ENCODE peak calls at places on chromosomes 13 and 19, in four cellular contexts. J is omental fat pad; V is cardiac muscle cell; Y is activated CD8-positive, alpha-beta T cell treated with anti-CD3 and anti-CD28 coated beads for 36 hours. R is an unnamed sample.

GRCh38 chr13:33845572-33846305 is 27.8 kb downstream of the RFC3 start:
- DNase-seq in J (no peak), V (no peak), Y (no peak), R (no peak)

GRCh38 chr19:1032264-1032867 is 6.0 kb downstream of the CNN2 start:
- DNase-seq in J (no peak), V (no peak), Y (no peak), R (no peak)

GRCh38 chr13:21672811-21673591 is 2.1 kb downstream of the FGF9 start:
- DNase-seq in J (no peak), V (no peak), Y (peak), R (no peak)

GRCh38 chr19:8307400-8307964 is 676 bp downstream of the CD320 start:
- DNase-seq in J (peak), V (no peak), Y (no peak), R (no peak)

GRCh38 chr19:33660426-33661160 is 38.8 kb downstream of the CHST8 start:
- DNase-seq in J (no peak), V (no peak), Y (no peak), R (peak)

GRCh38 chr19:44401787-44402115 is 343 bp upstream of the ZNF285 start:
- DNase-seq in J (no peak), V (no peak), Y (no peak), R (no peak)

GRCh38 chr19:18439025-18439909 is 1.3 kb upstream of the ISYNA1 start:
- DNase-seq in J (no peak), V (peak), Y (no peak), R (no peak)

GRCh38 chr19:52170863-52171320 is 529 bp downstream of the ZNF836 start:
- DNase-seq in J (no peak), V (no peak), Y (no peak), R (no peak)

GRCh38 chr19:13905634-13906524 is at the start of the genes BRME1 and CC2D1A:
- DNase-seq in J (peak), V (peak), Y (peak), R (peak)

GRCh38 chr19:8204961-8205360 is 4.2 kb upstream of the CERS4 start:
- DNase-seq in J (no peak), V (no peak), Y (no peak), R (no peak)

GRCh38 chr19:18794692-18795091 is 3.6 kb upstream of the COMP start:
- DNase-seq in J (no peak), V (no peak), Y (no peak), R (no peak)

GRCh38 chr19:5302396-5302795 is 38.2 kb downstream of the PTPRS start:
- DNase-seq in J (no peak), V (no peak), Y (no peak), R (no peak)

GRCh38 chr13:44236370-44236769 is 137.3 kb upstream of the SERP2 start:
- DNase-seq in J (no peak), V (peak), Y (no peak), R (no peak)

GRCh38 chr13:98406475-98406874 is 170.4 kb downstream of the STK24 start:
- DNase-seq in J (no peak), V (no peak), Y (no peak), R (no peak)

GRCh38 chr13:87887459-87888123 is 216.4 kb downstream of the SLITRK5 start:
- DNase-seq in J (no peak), V (no peak), Y (no peak), R (no peak)

GRCh38 chr13:34654203-34654602 is 287.9 kb upstream of the NBEA start:
- DNase-seq in J (no peak), V (no peak), Y (no peak), R (no peak)

GRCh38 chr19:56136362-56136761 is 4.7 kb upstream of the ZNF444 start:
- DNase-seq in J (no peak), V (no peak), Y (no peak), R (no peak)

GRCh38 chr19:51422053-51422448 is 4.6 kb upstream of the SIGLEC10 start:
- DNase-seq in J (peak), V (peak), Y (peak), R (peak)

GRCh38 chr19:44212865-44213346 is 574 bp downstream of the ZNF227 start:
- DNase-seq in J (no peak), V (peak), Y (no peak), R (no peak)

GRCh38 chr19:21586341-21587116 is 81.1 kb downstream of the ZNF429 start:
- DNase-seq in J (no peak), V (no peak), Y (peak), R (no peak)

GRCh38 chr13:24495151-24495729 is 17.3 kb downstream of the PARP4 start:
- DNase-seq in J (no peak), V (no peak), Y (no peak), R (no peak)

GRCh38 chr19:35623327-35624010 is 5.4 kb upstream of the RBM42 start:
- DNase-seq in J (no peak), V (no peak), Y (no peak), R (no peak)

GRCh38 chr19:45972081-45972943 is 1.4 kb downstream of the NOVA2 start:
- DNase-seq in J (no peak), V (no peak), Y (peak), R (no peak)

GRCh38 chr13:113034451-113035208 is 65.6 kb downstream of the MCF2L start:
- DNase-seq in J (no peak), V (peak), Y (no peak), R (no peak)

GRCh38 chr19:46756544-46756888 is 10.3 kb upstream of the STRN4 start:
- DNase-seq in J (no peak), V (no peak), Y (peak), R (no peak)

GRCh38 chr19:16449330-16449961 is 22.3 kb downstream of the EPS15L1 start:
- DNase-seq in J (no peak), V (no peak), Y (peak), R (no peak)

GRCh38 chr13:73765651-73766384 is 368.4 kb downstream of the KLF12 start:
- DNase-seq in J (peak), V (peak), Y (peak), R (peak)

GRCh38 chr13:73767191-73767741 is 366.9 kb downstream of the KLF12 start:
- DNase-seq in J (no peak), V (no peak), Y (no peak), R (no peak)

GRCh38 chr13:73772449-73773186 is 361.6 kb downstream of the KLF12 start:
- DNase-seq in J (no peak), V (no peak), Y (no peak), R (no peak)

GRCh38 chr13:73767747-73768315 is 366.4 kb downstream of the KLF12 start:
- DNase-seq in J (no peak), V (no peak), Y (peak), R (peak)
- TF ChIP-seq CTCF in J (no peak), V (peak), Y (peak), R (peak)

GRCh38 chr13:41658057-41658642 is 200.8 kb downstream of the RGCC start:
- DNase-seq in J (no peak), V (peak), Y (no peak), R (no peak)
- TF ChIP-seq CTCF in J (no peak), V (peak), Y (no peak), R (no peak)

DNA sequence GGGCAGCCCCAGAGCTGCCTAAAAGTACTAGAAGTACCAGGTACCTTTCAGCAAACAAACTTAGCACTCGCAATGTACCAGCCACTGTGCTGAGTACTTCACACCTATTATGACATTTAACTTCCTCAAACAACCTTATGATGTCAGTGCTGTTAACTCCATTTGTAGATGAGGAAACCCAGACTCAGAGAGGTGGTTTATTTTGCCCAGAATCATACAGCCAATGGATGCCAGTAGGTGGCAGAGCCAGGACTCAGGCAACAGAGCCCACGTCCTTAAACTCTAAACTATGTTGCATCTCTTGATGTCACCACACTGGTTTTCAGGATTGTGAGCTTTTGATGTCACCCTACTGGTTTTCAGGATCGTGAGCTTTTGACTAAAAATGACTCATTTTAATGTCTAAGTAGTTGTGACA is 78.9 kb downstream of the FLT1 start:
- DNase-seq in J (no peak), V (no peak), Y (peak), R (no peak)
- TF ChIP-seq CTCF in J (no peak), V (no peak), Y (no peak), R (no peak)

GRCh38 chr13:45882626-45883025 is 31.1 kb upstream of the SIAH3 start:
- DNase-seq in J (no peak), V (no peak), Y (no peak), R (no peak)

GRCh38 chr13:45889582-45890243 is 38.2 kb upstream of the SIAH3 start:
- DNase-seq in J (no peak), V (no peak), Y (no peak), R (no peak)

GRCh38 chr13:45880242-45880641 is 28.7 kb upstream of the SIAH3 start:
- DNase-seq in J (no peak), V (no peak), Y (no peak), R (no peak)

GRCh38 chr13:45879666-45880065 is 28.1 kb upstream of the SIAH3 start:
- DNase-seq in J (no peak), V (no peak), Y (no peak), R (no peak)

GRCh38 chr13:45885194-45885593 is 33.6 kb upstream of the SIAH3 start:
- DNase-seq in J (no peak), V (no peak), Y (no peak), R (no peak)
- TF ChIP-seq CTCF in J (no peak), V (no peak), Y (no peak), R (no peak)

R was measured in CD4-positive, alpha-beta T cell.